ENCODE peak calls at places on chromosomes 4 and X, in six cellular contexts. K is pancreas, H is left ventricle myocardium inferior, W is IMR-90, R is WTC11, T is fibroblast of mammary gland. U is an unnamed sample.
A peak's percentile ranks its signal among the peaks of the same experiment; 100 is the strongest.

GRCh38 chr4:704198-704891 is 1.3 kb upstream of the PCGF3 start:
- DNase-seq in W (no peak), T (no peak), H (no peak), K (peak; percentile 59), R (no peak), U (no peak)

GRCh38 chr4:4542824-4543485 is 1.1 kb upstream of the STX18 start:
- DNase-seq in K (no peak), T (peak; percentile 33), H (no peak), R (peak; percentile 26), W (no peak), U (no peak)

GRCh38 chr4:38523524-38524448 is 140.2 kb upstream of the KLF3 start:
- DNase-seq in K (no peak), R (no peak), W (no peak), H (no peak), T (no peak), U (no peak)

GRCh38 chr4:28463184-28463690 is 1602.6 kb downstream of the STIM2 start:
- DNase-seq in T (peak; percentile 28), W (peak; percentile 9), R (no peak), H (no peak), K (no peak), U (no peak)

GRCh38 chr4:139556735-139557505 is 901 bp upstream of the SETD7 start:
- DNase-seq in R (peak; percentile 49), T (no peak), H (peak; percentile 50), K (peak; percentile 68), W (no peak), U (no peak)

GRCh38 chr4:116197317-116197809 is 888.0 kb downstream of the TRAM1L1 start:
- DNase-seq in K (no peak), T (no peak), W (no peak), R (no peak), H (no peak), U (no peak)

GRCh38 chrX:10485331-10485730 is 135.1 kb downstream of the MID1 start:
- DNase-seq in W (peak; percentile 13), T (no peak), H (no peak), R (no peak), K (no peak), U (no peak)

GRCh38 chrX:118499295-118499694 is 3.7 kb downstream of the DOCK11 start:
- DNase-seq in H (no peak), W (no peak), T (no peak), K (no peak), R (peak; percentile 39), U (no peak)

GRCh38 chr4:181504846-181505374 is 738.3 kb upstream of the TENM3 start:
- DNase-seq in R (no peak), T (no peak), K (no peak), W (no peak), H (no peak), U (no peak)

GRCh38 chr4:5933996-5934831 is 41.3 kb upstream of the CRMP1 start:
- DNase-seq in T (no peak), K (no peak), H (no peak), R (no peak), W (no peak), U (no peak)

GRCh38 chrX:118973389-118974087 is 880 bp upstream of the LONRF3 start:
- DNase-seq in W (no peak), K (peak; percentile 33), T (no peak), H (peak; percentile 16), R (no peak), U (no peak)

GRCh38 chr4:102299708-102300107 is 45.6 kb downstream of the SLC39A8 start:
- DNase-seq in W (peak; percentile 11), R (peak; percentile 53), H (peak; percentile 11), K (no peak), T (peak; percentile 45), U (no peak)

GRCh38 chr4:153571006-153571545 is 104.9 kb downstream of the TMEM131L start:
- DNase-seq in K (no peak), H (no peak), W (no peak), R (no peak), T (no peak), U (no peak)

GRCh38 chr4:174314770-174315169 is 31.1 kb downstream of the CEP44 start:
- DNase-seq in W (peak; percentile 65), R (no peak), H (no peak), T (peak; percentile 79), K (no peak), U (no peak)

GRCh38 chr4:45345551-45345950 is 619.2 kb upstream of the GNPDA2 start:
- DNase-seq in T (no peak), K (no peak), R (no peak), H (no peak), W (no peak), U (no peak)

GRCh38 chr4:2486981-2487380 is 18.1 kb downstream of the RNF4 start:
- DNase-seq in R (no peak), T (no peak), H (no peak), W (no peak), K (no peak), U (no peak)

GRCh38 chrX:103831803-103832544 is at the start of gene RAB9B:
- DNase-seq in T (peak; percentile 35), W (peak; percentile 33), K (peak; percentile 74), H (peak; percentile 70), R (peak; percentile 75), U (peak; percentile 16)

GRCh38 chr4:89722517-89722916 is 114.4 kb downstream of the SNCA start:
- DNase-seq in R (no peak), T (no peak), W (no peak), K (no peak), H (no peak), U (no peak)

GRCh38 chrX:15745179-15745578 is 7.1 kb downstream of the CA5B start:
- DNase-seq in R (no peak), T (peak; percentile 52), H (no peak), K (no peak), W (peak; percentile 52), U (no peak)

GRCh38 chr4:76866641-76867040 is 31.3 kb downstream of the SOWAHB start:
- DNase-seq in T (no peak), R (no peak), W (peak; percentile 6), K (no peak), H (no peak), U (no peak)

GRCh38 chr4:40990202-40990898 is 224.0 kb downstream of the APBB2 start:
- DNase-seq in R (no peak), K (no peak), T (peak; percentile 97), W (peak; percentile 97), H (no peak), U (no peak)

GRCh38 chr4:41692717-41693345 is 55.7 kb downstream of the PHOX2B start:
- DNase-seq in H (peak; percentile 19), W (peak; percentile 59), K (peak; percentile 30), R (peak; percentile 62), T (peak; percentile 53), U (no peak)

GRCh38 chrX:103552236-103552635 is 32.9 kb upstream of the RAB40A start:
- DNase-seq in H (no peak), W (no peak), T (peak; percentile 33), R (no peak), K (no peak), U (no peak)

GRCh38 chr4:71713611-71714203 is 70.2 kb downstream of the GC start:
- DNase-seq in K (no peak), W (peak; percentile 77), T (peak; percentile 69), H (no peak), R (no peak), U (no peak)

GRCh38 chr4:2073808-2074481 is 14.8 kb downstream of the NAT8L start:
- DNase-seq in R (no peak), W (no peak), T (no peak), H (no peak), K (no peak), U (no peak)

GRCh38 chr4:13543648-13544555 is at the start of gene NKX3-2:
- DNase-seq in K (no peak), H (no peak), W (peak; percentile 20), T (no peak), R (no peak), U (no peak)

GRCh38 chr4:41157009-41157408 is 57.3 kb downstream of the APBB2 start:
- DNase-seq in T (no peak), H (no peak), K (peak; percentile 47), W (no peak), R (no peak), U (no peak)

DNA sequence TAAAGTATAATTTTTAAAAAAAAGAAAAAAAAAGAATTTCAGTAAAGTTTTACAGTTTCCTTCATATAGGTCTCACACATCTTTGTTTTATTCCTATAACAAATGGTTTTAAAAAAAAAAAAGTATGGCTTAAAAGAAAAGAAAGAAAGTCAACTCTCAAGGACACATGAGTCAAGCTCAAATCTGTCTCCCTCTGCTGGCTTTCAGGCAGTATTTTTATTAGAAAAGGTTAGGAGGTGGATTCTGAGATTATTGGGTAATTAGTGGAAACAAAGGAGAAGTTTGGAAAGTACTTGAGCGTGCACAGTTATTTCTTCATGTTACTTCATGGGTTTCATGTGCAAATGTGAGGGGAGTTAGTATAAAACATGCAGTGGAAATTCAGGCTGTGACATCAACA is 36.6 kb upstream of the BTC start:
- DNase-seq in K (no peak), W (no peak), T (peak; percentile 19), H (no peak), R (no peak), U (no peak)
- TF ChIP-seq CTCF in K (no peak), W (peak; percentile 19), T (peak; percentile 46), H (no peak), R (no peak), U (no peak)

GRCh38 chr4:10013722-10014121 is 7.6 kb downstream of the SLC2A9 start:
- DNase-seq in T (peak; percentile 25), K (peak; percentile 63), H (peak; percentile 47), R (peak; percentile 86), W (no peak), U (no peak)
- TF ChIP-seq CTCF in T (peak; percentile 43), K (peak; percentile 26), H (peak; percentile 62), R (peak; percentile 55), W (no peak), U (peak; percentile 47)

DNA sequence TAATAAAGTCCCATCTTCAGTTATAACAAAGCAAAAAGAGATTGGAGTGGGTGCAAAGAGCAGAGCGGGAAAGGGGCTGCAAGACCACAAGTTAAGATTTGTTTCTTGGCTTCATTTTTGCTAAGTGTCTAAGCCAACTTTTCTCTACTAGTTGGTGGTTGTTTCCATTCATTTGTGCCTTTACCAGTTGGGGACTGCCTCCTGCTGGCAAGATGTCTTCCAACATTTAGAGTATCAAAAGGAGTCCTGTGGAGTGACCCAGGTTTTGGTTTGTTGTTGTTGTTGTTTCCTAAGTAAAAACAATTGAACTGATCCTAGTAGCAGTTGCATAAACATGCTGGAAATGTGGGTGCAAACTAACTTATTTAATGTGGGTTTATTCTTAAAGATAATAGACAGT is 121.1 kb downstream of the SPATA18 start:
- DNase-seq in W (no peak), H (no peak), K (no peak), R (peak; percentile 14), T (peak; percentile 36), U (no peak)
- TF ChIP-seq CTCF in W (peak; percentile 36), H (no peak), K (no peak), R (no peak), T (peak; percentile 42), U (no peak)

GRCh38 chr4:98452091-98452490 is 190.9 kb downstream of the RAP1GDS1 start:
- DNase-seq in T (peak; percentile 63), H (no peak), W (peak; percentile 35), K (no peak), R (no peak), U (no peak)

GRCh38 chr4:98444371-98444770 is 183.2 kb downstream of the RAP1GDS1 start:
- DNase-seq in T (no peak), W (no peak), R (no peak), H (no peak), K (no peak), U (no peak)

GRCh38 chr4:98446499-98447375 is 185.6 kb downstream of the RAP1GDS1 start:
- DNase-seq in H (no peak), T (peak; percentile 82), R (no peak), K (no peak), W (peak; percentile 31), U (no peak)

GRCh38 chr4:98448923-98449322 is 187.7 kb downstream of the RAP1GDS1 start:
- DNase-seq in R (no peak), W (no peak), K (no peak), T (no peak), H (no peak), U (no peak)

GRCh38 chr4:98447648-98448047 is 186.5 kb downstream of the RAP1GDS1 start:
- DNase-seq in H (no peak), R (peak; percentile 28), K (no peak), T (no peak), W (no peak), U (no peak)
- TF ChIP-seq CTCF in H (no peak), R (no peak), K (no peak), T (no peak), W (no peak), U (no peak)